ENCODE peak calls at places on chromosomes 4 and X, in four cellular contexts. S, R, N and X are unnamed samples.

GRCh38 chr4:16794816-16795445 is 103.5 kb downstream of the LDB2 start:
- DNase-seq in N (peak), S (no peak), R (peak), X (peak)

GRCh38 chr4:156948738-156949137 is 22.9 kb downstream of the PDGFC start:
- DNase-seq in N (no peak), R (no peak), S (no peak), X (no peak)

GRCh38 chr4:23945521-23946017 is 55.7 kb upstream of the PPARGC1A start:
- DNase-seq in R (peak), N (no peak), S (no peak), X (no peak)

GRCh38 chr4:14701389-14701788 is 300.9 kb upstream of the CPEB2 start:
- DNase-seq in R (no peak), S (no peak), N (no peak), X (no peak)

GRCh38 chrX:10971176-10971575 is 140.0 kb upstream of the HCCS start:
- DNase-seq in R (no peak), S (no peak), N (no peak), X (no peak)

GRCh38 chr4:70531981-70532380 is 13.6 kb downstream of the AMTN start:
- DNase-seq in N (peak), S (no peak), R (peak), X (no peak)

GRCh38 chr4:97235516-97235915 is 907.8 kb downstream of the STPG2 start:
- DNase-seq in N (no peak), R (no peak), S (no peak), X (peak)

GRCh38 chrX:125769628-125770027 is 396.5 kb downstream of the DCAF12L2 start:
- DNase-seq in N (no peak), S (no peak), R (no peak), X (no peak)

GRCh38 chrX:131332331-131332730 is 43.2 kb upstream of the IGSF1 start:
- DNase-seq in R (peak), S (no peak), N (no peak), X (no peak)

GRCh38 chrX:119784747-119785446 is 6.5 kb downstream of the RPL39 start:
- DNase-seq in R (no peak), S (no peak), N (peak), X (peak)

GRCh38 chr4:159904906-159905305 is 802.0 kb downstream of the RAPGEF2 start:
- DNase-seq in R (no peak), N (no peak), S (no peak), X (no peak)

GRCh38 chrX:68842781-68843581 is 14.2 kb downstream of the EFNB1 start:
- DNase-seq in S (no peak), R (no peak), N (no peak), X (no peak)

DNA sequence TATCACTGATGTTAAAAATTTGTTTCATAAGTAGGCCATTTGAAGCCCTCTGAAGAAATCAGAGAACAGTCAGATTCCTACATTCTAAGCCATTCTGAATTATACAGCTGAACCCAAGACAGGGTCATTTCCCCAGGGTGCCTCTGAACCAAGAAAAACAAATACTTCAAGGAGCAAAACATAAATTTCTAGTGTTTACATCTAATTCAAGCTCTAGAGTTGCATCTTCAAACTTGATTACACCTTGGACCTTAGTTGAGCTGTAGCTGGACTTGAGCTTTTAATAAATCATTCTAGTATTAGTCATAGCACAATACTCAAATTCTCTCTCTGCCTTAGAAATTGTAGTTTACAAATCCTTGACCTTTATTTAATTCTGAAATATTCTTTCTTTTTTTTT is 87.6 kb upstream of the IL15 start:
- DNase-seq in N (no peak), S (no peak), R (no peak), X (no peak)
- TF ChIP-seq NR2C2 in N (no peak), S (no peak), R (no peak), X (no peak)

DNA sequence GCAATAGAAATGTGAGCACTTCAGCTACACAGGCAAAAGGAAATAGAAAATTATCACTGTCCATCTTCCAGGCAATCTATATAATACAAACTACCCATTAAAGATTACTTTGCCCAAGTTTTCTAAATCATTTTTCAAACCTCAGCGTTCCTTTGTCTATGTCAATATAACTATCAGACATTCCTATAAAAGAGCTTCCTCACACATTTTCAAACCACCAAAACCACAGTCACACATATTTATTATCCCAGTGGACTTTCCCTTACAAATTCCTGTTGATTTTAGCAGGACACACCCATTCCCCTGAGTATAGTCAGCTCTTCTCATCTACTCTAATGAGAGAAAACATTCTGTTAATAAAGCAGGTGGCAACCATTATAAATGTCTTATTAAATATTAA is 83.2 kb upstream of the INTU start:
- DNase-seq in N (no peak), S (no peak), R (no peak), X (no peak)
- TF ChIP-seq CREM in N (no peak), S (no peak), R (no peak), X (no peak)

GRCh38 chrX:23754664-23755063 is 11.6 kb upstream of the ACOT9 start:
- DNase-seq in R (no peak), N (no peak), S (no peak), X (no peak)

GRCh38 chrX:23749576-23749975 is 6.5 kb upstream of the ACOT9 start:
- DNase-seq in N (no peak), S (no peak), R (no peak), X (no peak)

GRCh38 chrX:23756165-23756564 is 13.1 kb upstream of the ACOT9 start:
- DNase-seq in R (peak), N (peak), S (peak), X (peak)

GRCh38 chrX:23749129-23749528 is 6.1 kb upstream of the ACOT9 start:
- DNase-seq in S (no peak), R (no peak), N (no peak), X (no peak)

DNA sequence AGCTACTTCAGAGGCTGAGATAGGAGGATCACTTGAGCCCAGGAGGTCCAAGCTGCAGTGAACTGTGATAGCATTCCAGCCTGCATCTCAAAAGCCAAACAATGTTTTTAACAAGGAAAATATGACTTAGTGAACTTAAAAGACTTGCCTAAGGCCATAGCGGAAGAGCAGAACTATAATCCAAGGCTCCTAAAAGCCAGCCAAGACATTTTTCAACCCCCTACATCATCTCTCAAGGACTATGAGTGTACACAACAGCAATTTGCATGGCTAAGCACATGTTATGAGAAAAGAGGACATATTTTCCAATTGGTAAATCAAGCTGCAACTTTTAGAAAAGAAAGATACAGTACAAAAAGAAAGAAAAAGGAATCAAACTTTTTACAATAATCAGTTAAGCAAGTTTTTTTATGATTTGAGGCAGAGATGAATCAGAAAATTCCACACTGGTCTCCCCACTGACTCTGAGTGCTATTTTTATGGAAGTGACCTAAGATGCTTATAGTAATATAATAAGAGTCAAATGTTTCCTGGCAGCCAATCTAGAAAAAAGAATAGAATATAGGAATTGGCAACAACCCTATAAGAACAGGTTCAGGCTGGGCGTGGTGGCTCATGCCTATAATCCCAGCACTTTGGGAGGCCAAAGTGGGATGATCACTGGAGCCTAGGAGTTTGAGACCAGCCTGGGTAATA is 9.8 kb upstream of the ACOT9 start:
- DNase-seq in N (no peak), R (no peak), S (no peak), X (no peak)
- TF ChIP-seq CBFB in N (no peak), R (no peak), S (no peak), X (no peak)

DNA sequence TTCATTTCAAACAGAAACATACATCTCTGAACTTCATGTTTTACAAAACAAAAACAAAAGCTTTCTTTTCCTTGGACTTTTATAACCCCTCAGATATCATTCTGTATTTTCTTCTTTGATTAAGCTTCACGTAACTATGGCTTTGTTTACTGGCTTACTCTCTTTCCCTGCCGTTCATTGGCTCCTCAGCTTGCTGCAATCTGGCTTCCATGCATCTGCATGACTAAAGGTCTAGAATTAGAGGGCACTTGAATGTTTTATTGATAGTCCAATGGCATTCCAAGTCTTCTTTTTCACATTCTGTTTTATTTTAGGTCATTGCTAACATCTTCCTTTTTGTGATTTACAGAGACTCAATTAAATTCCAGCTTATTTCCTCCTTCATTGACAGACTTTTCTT is 487.6 kb downstream of the GRXCR1 start:
- DNase-seq in N (no peak), S (no peak), R (no peak), X (no peak)
- TF ChIP-seq NR2C2 in N (no peak), S (no peak), R (no peak), X (no peak)

DNA sequence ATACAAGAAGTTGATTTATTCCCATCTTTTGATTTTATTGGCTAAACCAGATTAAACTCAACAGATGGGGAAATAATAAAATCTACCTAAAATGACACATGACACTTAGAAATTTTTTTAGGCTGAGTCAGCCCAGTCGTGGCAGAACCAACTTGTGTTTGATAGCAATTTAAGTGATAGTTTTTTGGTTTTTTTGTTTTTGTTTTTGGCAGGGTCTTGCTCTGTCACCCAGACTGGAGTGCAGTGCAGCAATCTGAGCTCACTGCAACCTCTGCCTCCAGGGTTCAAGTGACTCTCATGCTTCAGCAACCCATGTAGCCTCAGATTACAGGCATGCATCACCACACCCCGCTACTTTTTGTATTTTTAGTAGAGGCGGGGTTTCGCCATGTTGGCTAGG is 370.3 kb upstream of the NOCT start:
- DNase-seq in S (no peak), R (no peak), N (no peak), X (no peak)
- TF ChIP-seq CREM in S (no peak), R (no peak), N (no peak), X (no peak)

GRCh38 chrX:18133605-18134004 is 87.1 kb downstream of the BEND2 start:
- DNase-seq in S (no peak), N (no peak), R (no peak), X (no peak)

GRCh38 chrX:18129694-18130093 is 91.0 kb downstream of the BEND2 start:
- DNase-seq in S (peak), N (no peak), R (no peak), X (no peak)
- TF ChIP-seq CBFB in S (no peak), N (no peak), R (no peak), X (no peak)

GRCh38 chr4:54746228-54746627 is 88.5 kb downstream of the KIT start:
- DNase-seq in R (no peak), S (no peak), N (no peak), X (no peak)
- TF ChIP-seq NR2C2 in R (no peak), S (no peak), N (no peak), X (no peak)

DNA sequence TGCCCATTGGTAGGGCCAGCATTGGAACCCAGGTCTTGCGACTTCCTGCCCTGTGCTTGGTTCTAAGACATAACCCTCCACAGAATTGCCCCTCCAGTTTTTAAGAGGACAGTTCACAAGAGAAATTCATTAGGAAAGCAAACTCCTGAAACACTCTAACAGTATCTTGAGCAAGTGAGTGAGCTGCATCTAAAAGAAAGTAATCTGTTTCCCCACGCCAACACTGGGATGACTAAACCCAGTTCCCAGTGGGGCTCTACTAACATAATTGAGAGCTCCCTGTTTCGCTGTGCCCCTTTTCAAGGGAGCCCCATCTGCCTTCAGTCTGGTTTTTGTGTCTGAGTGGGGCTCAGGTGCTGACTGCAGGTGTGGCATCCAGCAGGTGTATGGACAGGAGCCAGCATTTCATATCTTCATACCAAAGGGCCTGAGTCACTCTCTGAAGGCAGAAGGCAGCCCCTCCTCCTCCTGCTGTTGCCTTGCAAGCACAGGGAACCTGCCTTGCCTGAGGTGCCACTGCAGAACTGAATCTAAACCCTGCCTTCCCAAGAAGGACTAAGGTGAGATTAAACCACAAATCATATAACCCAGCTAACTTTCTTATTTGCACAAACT is 8.0 kb downstream of the AMOT start:
- DNase-seq in N (no peak), S (no peak), R (no peak), X (peak)
- TF ChIP-seq CREM in N (no peak), S (no peak), R (no peak), X (no peak)